ENCODE peak calls at places on chromosomes 4 and X, in five cellular contexts. Z is breast epithelium, A is right lobe of liver, X is suprapubic skin, M is esophagus squamous epithelium. F is an unnamed sample. For H3K27me3, the result is how much of the 10 kb centered on the place peaks cover.

GRCh38 chr4:26719954-26720552 is 136.2 kb downstream of the TBC1D19 start:
- DNase-seq in Z (no peak), A (no peak), X (no peak), M (no peak), F (no peak)

GRCh38 chrX:11438767-11439166 is 145.6 kb downstream of the AMELX start:
- DNase-seq in Z (no peak), A (no peak), X (no peak), M (no peak), F (no peak)

GRCh38 chrX:4841216-4841745 is 1127.8 kb upstream of the PRKX start:
- DNase-seq in Z (no peak), A (no peak), X (no peak), M (no peak), F (no peak)

GRCh38 chr4:84814100-84814750 is 152.3 kb downstream of the WDFY3 start:
- DNase-seq in Z (no peak), A (no peak), X (no peak), M (no peak), F (no peak)

GRCh38 chr4:10118355-10119004 is 1.9 kb upstream of the WDR1 start:
- DNase-seq in Z (no peak), A (no peak), X (no peak), M (no peak), F (no peak)

GRCh38 chr4:76067652-76068286 is 6.7 kb upstream of the ART3 start:
- DNase-seq in Z (peak), A (no peak), X (no peak), M (no peak), F (peak)

GRCh38 chr4:183136880-183137279 is 37.8 kb downstream of the WWC2 start:
- DNase-seq in Z (no peak), A (no peak), X (no peak), M (no peak), F (no peak)

GRCh38 chrX:129706395-129707072 is 32.2 kb upstream of the XPNPEP2 start:
- DNase-seq in Z (peak), A (no peak), X (no peak), M (no peak), F (peak)

GRCh38 chr4:38190717-38191178 is 230.6 kb downstream of the PTTG2 start:
- DNase-seq in Z (no peak), A (no peak), X (no peak), M (no peak), F (no peak)

GRCh38 chrX:24204958-24205357 is 55.4 kb downstream of the ZFX start:
- DNase-seq in Z (no peak), A (no peak), X (no peak), M (no peak), F (no peak)

GRCh38 chr4:86879641-86880040 is 12.6 kb downstream of the C4orf36 start:
- DNase-seq in Z (no peak), A (no peak), X (no peak), M (no peak), F (no peak)

GRCh38 chr4:86876894-86877685 is 15.1 kb downstream of the C4orf36 start:
- DNase-seq in Z (no peak), A (no peak), X (no peak), M (no peak), F (no peak)

GRCh38 chr4:86878640-86879039 is 13.6 kb downstream of the C4orf36 start:
- DNase-seq in Z (no peak), A (no peak), X (no peak), M (no peak), F (no peak)
- TF ChIP-seq CTCF in Z (no peak), A (no peak), X (no peak), M (no peak), F (no peak)

GRCh38 chr4:99946346-99947189 is at the start of gene DNAJB14:
- DNase-seq in Z (peak), A (peak), X (peak), M (peak), F (peak)
- TF ChIP-seq POLR2A in Z (no peak), A (peak), X (peak), M (peak), F (no peak)

DNA sequence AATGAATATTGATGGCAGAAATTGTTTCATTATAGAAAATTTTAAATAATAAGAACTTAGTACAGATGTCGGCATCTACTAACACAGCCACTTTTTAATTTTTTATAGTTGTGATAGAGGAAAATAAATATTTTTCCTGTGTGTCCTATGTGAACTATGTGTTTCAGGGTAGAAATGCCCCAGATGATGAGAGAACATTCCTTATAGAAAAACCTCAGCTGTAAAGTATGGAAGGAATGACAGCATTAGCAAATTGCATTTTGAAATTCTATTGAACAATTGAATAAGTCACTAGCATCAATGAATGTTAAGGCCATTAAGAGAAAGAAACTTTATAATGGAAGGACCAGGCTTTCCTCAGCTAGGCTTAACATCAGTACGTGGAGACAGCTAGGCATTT is 149.2 kb downstream of the CFAP299 start:
- DNase-seq in Z (no peak), A (no peak), X (no peak), M (no peak), F (no peak)
- H3K27me3 ChIP-seq in Z (under half), A (under half), X (under half), M (under half), F (under half)

DNA sequence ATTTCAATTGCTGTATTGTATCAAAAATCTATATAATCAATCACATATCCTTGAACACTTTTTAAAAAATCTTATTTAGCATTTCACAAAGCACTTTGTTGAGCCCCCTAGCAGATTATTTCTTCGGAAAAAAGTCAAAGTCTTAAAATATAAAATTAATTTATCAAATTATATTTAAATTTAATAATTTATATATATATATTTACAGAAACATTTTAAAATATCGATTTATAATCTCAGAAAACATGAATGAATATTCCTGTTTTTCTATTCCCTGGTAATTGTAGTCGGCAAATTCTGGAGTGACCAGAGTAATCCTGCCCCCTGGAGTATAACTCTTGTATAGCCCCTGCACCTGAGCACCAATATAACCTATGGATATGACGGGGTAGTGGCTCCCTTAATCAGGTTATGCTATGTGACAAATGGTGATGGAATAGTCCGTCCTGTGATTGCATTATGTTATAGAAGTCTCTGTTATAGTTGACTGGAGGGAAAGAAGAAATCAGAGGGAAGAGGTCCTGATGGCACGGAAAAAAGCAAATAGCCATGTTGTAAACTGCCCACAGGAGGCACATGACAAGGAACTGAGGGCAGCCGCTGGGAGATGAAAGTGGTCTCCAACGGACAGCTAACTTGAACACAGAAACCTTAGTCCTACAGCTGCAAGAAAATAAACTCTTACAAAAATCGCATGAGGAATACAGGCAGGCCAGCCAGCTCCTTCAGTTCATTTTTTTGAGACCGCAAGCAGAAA is 1092.3 kb downstream of the ARAP2 start:
- DNase-seq in Z (no peak), A (no peak), X (no peak), M (no peak), F (peak)
- TF ChIP-seq CTCF in Z (no peak), A (peak), X (no peak), M (no peak), F (no peak)

DNA sequence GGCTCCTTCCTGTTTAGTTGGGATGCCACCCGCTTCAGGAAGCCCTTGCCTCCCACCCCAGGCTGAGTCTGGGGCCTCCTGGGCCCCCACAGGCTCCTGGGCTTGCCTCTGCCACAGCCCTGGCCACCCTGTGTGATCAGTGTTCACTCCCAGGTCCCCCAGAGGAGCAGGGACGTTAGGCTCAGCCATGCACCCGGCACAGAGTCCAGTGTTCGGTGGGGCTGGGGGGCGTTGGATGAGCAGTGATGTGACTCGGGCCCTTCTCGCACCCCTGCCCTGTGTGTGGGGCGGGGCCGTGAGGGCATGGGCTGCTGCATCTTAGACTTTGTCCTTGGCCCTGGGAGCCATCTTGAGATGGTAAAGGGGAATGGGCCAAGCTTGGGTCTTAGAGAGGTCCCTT is 29.9 kb upstream of the HTRA3 start:
- DNase-seq in Z (no peak), A (no peak), X (no peak), M (no peak), F (no peak)
- TF ChIP-seq POLR2A in Z (no peak), A (no peak), X (no peak), M (no peak), F (no peak)

F was measured in testis.